ENCODE peak calls at places on chromosomes 16 and 17, in eight cellular contexts. One of them, this sample, is unnamed.

GRCh38 chr17:76199466-76199865 is 40.8 kb downstream of the RNF157 start:
- DNase-seq in A549: no peak
- DNase-seq in K562: no peak
- DNase-seq in HepG2: no peak
- DNase-seq in HL-60: no peak
- DNase-seq in Panc1: no peak
- DNase-seq in HCT116: no peak
- DNase-seq in GM12878: no peak
- DNase-seq in this sample: no peak

GRCh38 chr17:6661464-6661848 is 9.9 kb downstream of the C17orf100 start:
- DNase-seq in Panc1: no peak
- DNase-seq in A549: no peak
- DNase-seq in K562: no peak
- DNase-seq in HCT116: no peak
- DNase-seq in GM12878: no peak
- DNase-seq in HepG2: no peak
- DNase-seq in HL-60: peak; percentile 11
- DNase-seq in this sample: no peak

GRCh38 chr16:3431779-3432219 is 11.5 kb downstream of the ZNF597 start:
- DNase-seq in Panc1: no peak
- DNase-seq in HL-60: peak; percentile 96
- DNase-seq in K562: peak; percentile 72
- DNase-seq in HCT116: no peak
- DNase-seq in HepG2: no peak
- DNase-seq in GM12878: no peak
- DNase-seq in A549: no peak
- DNase-seq in this sample: no peak

GRCh38 chr16:82660078-82660645 is 33.4 kb downstream of the CDH13 start:
- DNase-seq in HCT116: no peak
- DNase-seq in HL-60: no peak
- DNase-seq in HepG2: no peak
- DNase-seq in Panc1: no peak
- DNase-seq in K562: no peak
- DNase-seq in GM12878: no peak
- DNase-seq in A549: no peak
- DNase-seq in this sample: peak; percentile 26

GRCh38 chr16:49398761-49399160 is 25.2 kb downstream of the C16orf78 start:
- DNase-seq in GM12878: no peak
- DNase-seq in HCT116: no peak
- DNase-seq in HepG2: no peak
- DNase-seq in Panc1: no peak
- DNase-seq in HL-60: no peak
- DNase-seq in K562: no peak
- DNase-seq in A549: no peak
- DNase-seq in this sample: no peak

GRCh38 chr17:52084176-52084575 is 74.3 kb downstream of the CA10 start:
- DNase-seq in HepG2: no peak
- DNase-seq in HL-60: no peak
- DNase-seq in K562: no peak
- DNase-seq in Panc1: no peak
- DNase-seq in GM12878: no peak
- DNase-seq in A549: no peak
- DNase-seq in HCT116: no peak
- DNase-seq in this sample: no peak

GRCh38 chr16:66483689-66484452 is 56.8 kb downstream of the BEAN1 start:
- DNase-seq in A549: peak; percentile 80
- DNase-seq in Panc1: peak; percentile 48
- DNase-seq in K562: peak; percentile 81
- DNase-seq in HCT116: peak; percentile 59
- DNase-seq in HL-60: peak; percentile 83
- DNase-seq in HepG2: peak; percentile 69
- DNase-seq in GM12878: no peak
- DNase-seq in this sample: peak; percentile 87

GRCh38 chr16:29678691-29679267 is at the start of gene QPRT:
- DNase-seq in HepG2: peak; percentile 85
- DNase-seq in HL-60: peak; percentile 81
- DNase-seq in HCT116: no peak
- DNase-seq in Panc1: no peak
- DNase-seq in A549: no peak
- DNase-seq in K562: peak; percentile 92
- DNase-seq in GM12878: no peak
- DNase-seq in this sample: peak; percentile 95

GRCh38 chr17:2689411-2690164 is 22.0 kb downstream of the CLUH start:
- DNase-seq in HCT116: no peak
- DNase-seq in Panc1: no peak
- DNase-seq in HL-60: no peak
- DNase-seq in HepG2: no peak
- DNase-seq in K562: no peak
- DNase-seq in A549: no peak
- DNase-seq in GM12878: no peak
- DNase-seq in this sample: no peak

GRCh38 chr17:48026503-48027321 is 10.9 kb downstream of the COPZ2 start:
- DNase-seq in A549: peak; percentile 90
- DNase-seq in HL-60: peak; percentile 79
- DNase-seq in HCT116: peak; percentile 90
- DNase-seq in HepG2: peak; percentile 79
- DNase-seq in Panc1: peak; percentile 52
- DNase-seq in K562: peak; percentile 93
- DNase-seq in GM12878: peak; percentile 34
- DNase-seq in this sample: peak; percentile 96

GRCh38 chr17:14340968-14341412 is 40.1 kb downstream of the HS3ST3B1 start:
- DNase-seq in HL-60: no peak
- DNase-seq in Panc1: no peak
- DNase-seq in HCT116: no peak
- DNase-seq in GM12878: no peak
- DNase-seq in HepG2: no peak
- DNase-seq in K562: no peak
- DNase-seq in A549: no peak
- DNase-seq in this sample: no peak

GRCh38 chr16:35149550-35149949 is 1690.1 kb downstream of the TP53TG3F start:
- DNase-seq in HepG2: no peak
- DNase-seq in HCT116: no peak
- DNase-seq in Panc1: no peak
- DNase-seq in K562: no peak
- DNase-seq in HL-60: no peak
- DNase-seq in GM12878: no peak
- DNase-seq in A549: no peak
- DNase-seq in this sample: no peak

GRCh38 chr16:5446623-5447240 is 349.1 kb upstream of the EEF2KMT start:
- DNase-seq in HL-60: no peak
- DNase-seq in GM12878: no peak
- DNase-seq in A549: no peak
- DNase-seq in K562: no peak
- DNase-seq in HepG2: no peak
- DNase-seq in HCT116: no peak
- DNase-seq in Panc1: no peak
- DNase-seq in this sample: peak; percentile 34

GRCh38 chr17:33106525-33107162 is 115.0 kb downstream of the SPACA3 start:
- DNase-seq in HCT116: no peak
- DNase-seq in GM12878: no peak
- DNase-seq in HL-60: no peak
- DNase-seq in A549: no peak
- DNase-seq in Panc1: no peak
- DNase-seq in HepG2: no peak
- DNase-seq in K562: no peak
- DNase-seq in this sample: peak; percentile 17

GRCh38 chr16:88456356-88457292 is 3.5 kb downstream of the ZFPM1 start:
- DNase-seq in HL-60: no peak
- DNase-seq in K562: no peak
- DNase-seq in Panc1: no peak
- DNase-seq in GM12878: no peak
- DNase-seq in A549: no peak
- DNase-seq in HCT116: no peak
- DNase-seq in HepG2: no peak
- DNase-seq in this sample: no peak

GRCh38 chr17:37518816-37519215 is 29.1 kb downstream of the DUSP14 start:
- DNase-seq in A549: no peak
- DNase-seq in GM12878: no peak
- DNase-seq in K562: no peak
- DNase-seq in Panc1: no peak
- DNase-seq in HepG2: no peak
- DNase-seq in HL-60: no peak
- DNase-seq in HCT116: no peak
- DNase-seq in this sample: no peak

GRCh38 chr17:45743626-45744326 is 40.3 kb upstream of the CRHR1 start:
- DNase-seq in GM12878: no peak
- DNase-seq in Panc1: no peak
- DNase-seq in K562: no peak
- DNase-seq in HepG2: no peak
- DNase-seq in HL-60: no peak
- DNase-seq in HCT116: no peak
- DNase-seq in A549: no peak
- DNase-seq in this sample: no peak

DNA sequence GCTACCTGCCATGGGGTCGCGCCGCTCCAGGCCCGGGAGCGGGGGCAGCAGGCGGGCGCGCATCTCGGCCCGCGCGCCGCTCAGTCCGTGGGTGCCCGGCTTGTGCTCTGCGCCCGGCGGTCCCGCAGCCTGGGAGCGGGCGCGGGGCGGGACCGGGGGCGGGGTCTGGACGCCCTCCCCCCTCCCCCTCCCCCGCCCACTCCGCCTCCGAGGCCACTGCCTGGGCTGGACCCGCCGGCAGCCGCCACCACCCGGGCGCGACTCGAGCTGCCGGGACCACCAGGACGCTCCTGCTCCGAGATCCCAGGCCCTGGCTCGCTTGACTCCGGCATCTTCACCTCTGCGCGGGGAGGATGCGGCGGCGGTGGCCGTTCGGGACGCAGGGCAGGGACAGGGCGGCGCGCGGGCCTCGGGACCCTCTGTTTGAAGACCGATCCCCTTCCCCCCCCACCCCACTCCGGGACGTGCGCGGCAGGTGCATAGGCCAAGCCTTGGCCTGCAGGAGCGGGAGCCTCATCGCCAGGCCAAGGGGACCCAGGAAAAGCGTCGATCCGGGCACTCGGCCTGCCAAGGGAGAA is at the start of gene HS3ST6:
- DNase-seq in HCT116: no peak
- DNase-seq in A549: no peak
- DNase-seq in HL-60: no peak
- DNase-seq in HepG2: no peak
- DNase-seq in GM12878: no peak
- DNase-seq in K562: no peak
- DNase-seq in Panc1: no peak
- DNase-seq in this sample: peak; percentile 60
- H3K4me3 ChIP-seq in HCT116: no peak within 1 kb of the TSS
- H3K4me3 ChIP-seq in A549: peak within 1 kb of the TSS; percentile 49
- H3K4me3 ChIP-seq in HL-60: no peak within 1 kb of the TSS
- H3K4me3 ChIP-seq in HepG2: no peak within 1 kb of the TSS
- H3K4me3 ChIP-seq in GM12878: no peak within 1 kb of the TSS
- H3K4me3 ChIP-seq in K562: no peak within 1 kb of the TSS
- H3K4me3 ChIP-seq in Panc1: peak within 1 kb of the TSS; percentile 32
- H3K4me3 ChIP-seq in this sample: peak within 1 kb of the TSS; percentile 55

DNA sequence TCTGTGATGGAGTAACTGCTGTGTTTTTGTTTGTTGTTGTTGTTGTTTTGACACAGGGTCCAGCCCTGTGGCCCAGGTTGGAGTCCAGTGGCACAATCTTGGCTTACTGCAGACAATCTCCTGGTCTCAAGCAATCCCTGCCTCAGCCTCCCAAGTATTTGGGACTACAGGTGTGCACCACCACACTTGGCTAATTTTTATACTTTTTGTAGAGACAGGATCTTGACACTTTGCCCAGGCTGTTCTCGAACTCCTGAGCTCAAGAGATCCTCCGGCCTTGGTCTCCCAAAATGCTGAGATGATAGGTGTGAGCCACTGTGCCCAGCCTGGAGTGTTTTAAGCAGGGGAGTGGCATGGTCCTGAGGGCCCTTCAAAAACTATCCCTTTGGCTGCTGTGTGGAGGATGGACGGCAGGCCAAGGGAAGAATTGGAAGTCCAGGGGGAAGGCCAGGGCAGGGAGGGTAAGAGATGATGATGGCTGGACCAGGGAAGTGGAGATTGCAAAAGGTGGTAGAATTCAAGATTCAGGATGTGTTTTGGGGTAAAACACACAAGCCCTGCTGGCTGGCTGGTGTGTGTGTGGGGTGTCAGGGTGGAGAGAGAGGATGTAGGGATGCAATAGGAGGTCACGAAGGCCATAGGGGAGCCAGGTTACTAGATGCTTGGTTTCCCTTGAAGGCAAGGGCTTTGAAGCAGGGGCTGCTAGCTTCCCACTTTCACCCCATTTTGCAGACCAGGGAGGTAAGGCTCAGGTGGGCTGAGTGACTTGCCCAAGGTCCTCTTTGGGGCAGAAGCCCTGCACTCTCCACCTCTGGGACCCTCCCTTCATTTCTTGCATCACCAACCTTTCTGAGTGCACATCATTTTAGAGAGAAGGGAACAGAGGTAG is 18.8 kb upstream of the PLLP start:
- DNase-seq in Panc1: no peak
- DNase-seq in K562: no peak
- DNase-seq in HepG2: no peak
- DNase-seq in A549: no peak
- DNase-seq in HL-60: no peak
- DNase-seq in GM12878: no peak
- DNase-seq in HCT116: no peak
- DNase-seq in this sample: no peak
- TF ChIP-seq REST in Panc1: no peak
- TF ChIP-seq REST in K562: no peak
- TF ChIP-seq REST in HepG2: no peak
- TF ChIP-seq REST in A549: no peak
- TF ChIP-seq REST in HL-60: no peak
- TF ChIP-seq REST in GM12878: no peak
- TF ChIP-seq REST in HCT116: no peak
- TF ChIP-seq REST in this sample: no peak

GRCh38 chr17:78672880-78673371 is 95.7 kb upstream of the DNAH17 start:
- DNase-seq in HCT116: no peak
- DNase-seq in HL-60: no peak
- DNase-seq in K562: no peak
- DNase-seq in GM12878: no peak
- DNase-seq in A549: no peak
- DNase-seq in HepG2: no peak
- DNase-seq in Panc1: no peak
- DNase-seq in this sample: no peak
- H3K4me3 ChIP-seq in HCT116: no peak overlapping the region
- H3K4me3 ChIP-seq in HL-60: no peak overlapping the region
- H3K4me3 ChIP-seq in K562: no peak overlapping the region
- H3K4me3 ChIP-seq in GM12878: no peak overlapping the region
- H3K4me3 ChIP-seq in A549: no peak overlapping the region
- H3K4me3 ChIP-seq in HepG2: no peak overlapping the region
- H3K4me3 ChIP-seq in Panc1: no peak overlapping the region
- H3K4me3 ChIP-seq in this sample: no peak overlapping the region

DNA sequence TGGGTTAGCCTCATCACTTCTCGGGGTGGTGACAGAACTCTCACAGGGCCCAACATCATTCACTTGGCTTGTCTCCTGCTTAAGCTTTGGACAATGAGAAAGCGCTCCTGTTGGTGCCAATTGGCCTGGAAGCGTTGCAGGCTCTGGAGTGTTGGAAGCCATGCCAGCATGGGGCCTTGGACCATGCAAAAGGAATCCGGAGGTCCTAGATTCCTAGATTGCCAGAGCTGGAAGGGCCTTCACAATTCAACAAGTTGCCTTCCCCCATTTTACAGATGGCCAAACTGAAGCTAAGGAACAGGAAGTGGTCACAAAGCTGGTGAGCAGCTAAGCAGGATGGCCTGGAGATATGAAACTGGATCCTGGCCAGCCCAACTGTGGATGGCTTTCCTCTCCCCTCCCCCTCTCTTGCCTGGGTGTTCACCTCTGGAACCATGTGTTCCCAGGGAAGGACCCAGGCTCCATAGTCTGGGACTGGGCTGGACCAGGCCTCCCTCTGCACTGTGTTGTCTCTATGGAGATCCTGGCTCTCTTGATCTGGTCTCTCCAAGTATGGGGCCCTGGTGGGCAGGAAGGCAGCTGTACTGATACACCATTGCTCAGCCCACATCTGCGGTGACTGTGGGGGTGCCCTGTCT is 6.0 kb upstream of the IGFBP4 start:
- DNase-seq in K562: peak; percentile 77
- DNase-seq in HL-60: peak; percentile 45
- DNase-seq in HepG2: no peak
- DNase-seq in A549: no peak
- DNase-seq in GM12878: no peak
- DNase-seq in Panc1: no peak
- DNase-seq in HCT116: no peak
- DNase-seq in this sample: no peak
- TF ChIP-seq REST in K562: no peak
- TF ChIP-seq REST in HL-60: no peak
- TF ChIP-seq REST in HepG2: no peak
- TF ChIP-seq REST in A549: no peak
- TF ChIP-seq REST in GM12878: no peak
- TF ChIP-seq REST in Panc1: no peak
- TF ChIP-seq REST in HCT116: no peak
- TF ChIP-seq REST in this sample: no peak